ENCODE peak calls at places on chromosome X, in ten cellular contexts. E, P, I, W, D, V, M, N, K and T are unnamed samples. For H3K4me1, the result is how much of the 10 kb centered on the place peaks cover.

GRCh38 chrX:19791562-19791961 is 95.8 kb downstream of the SH3KBP1 start:
- DNase-seq in N (peak), W (no peak), P (peak), I (peak), E (no peak), V (no peak), K (no peak), M (no peak), D (no peak), T (no peak)

GRCh38 chrX:135981010-135981409 is 4.2 kb upstream of the SLC9A6 start:
- DNase-seq in V (no peak), K (no peak), W (no peak), N (no peak), I (no peak), P (no peak), D (no peak), M (no peak), E (no peak), T (no peak)

GRCh38 chrX:100353326-100353725 is 56.7 kb downstream of the PCDH19 start:
- DNase-seq in V (no peak), W (no peak), P (no peak), D (no peak), N (no peak), M (no peak), I (no peak), E (no peak), K (no peak), T (no peak)

GRCh38 chrX:104987063-104987462 is 233.4 kb downstream of the TEX13A start:
- DNase-seq in K (no peak), V (no peak), E (no peak), P (peak), D (peak), I (no peak), W (no peak), N (no peak), M (no peak), T (no peak)

GRCh38 chrX:117788339-117788738 is 328.3 kb downstream of the KLHL13 start:
- DNase-seq in E (no peak), I (no peak), N (no peak), K (peak), D (no peak), V (no peak), M (no peak), W (no peak), P (no peak), T (no peak)

GRCh38 chrX:23904096-23904495 is 3.6 kb downstream of the APOO start:
- DNase-seq in M (no peak), P (no peak), I (peak), N (no peak), K (no peak), D (peak), E (no peak), V (peak), W (peak), T (no peak)

GRCh38 chrX:1582686-1583437 is 8.5 kb upstream of the AKAP17A start:
- DNase-seq in K (no peak), I (no peak), M (no peak), N (peak), P (no peak), E (peak), V (no peak), W (no peak), D (peak), T (no peak)

GRCh38 chrX:73829890-73830466 is 267.0 kb downstream of the CHIC1 start:
- DNase-seq in V (no peak), D (no peak), W (no peak), K (no peak), P (no peak), M (no peak), N (no peak), E (no peak), I (no peak), T (no peak)

GRCh38 chrX:134569306-134569705 is 89.0 kb downstream of the PLAC1 start:
- DNase-seq in D (no peak), N (no peak), I (no peak), W (no peak), K (no peak), M (no peak), V (no peak), P (no peak), E (no peak), T (no peak)
- H3K27ac ChIP-seq in D (no peak), N (no peak), I (no peak), W (no peak), K (no peak), M (no peak), V (no peak), P (no peak), E (no peak), T (no peak)

DNA sequence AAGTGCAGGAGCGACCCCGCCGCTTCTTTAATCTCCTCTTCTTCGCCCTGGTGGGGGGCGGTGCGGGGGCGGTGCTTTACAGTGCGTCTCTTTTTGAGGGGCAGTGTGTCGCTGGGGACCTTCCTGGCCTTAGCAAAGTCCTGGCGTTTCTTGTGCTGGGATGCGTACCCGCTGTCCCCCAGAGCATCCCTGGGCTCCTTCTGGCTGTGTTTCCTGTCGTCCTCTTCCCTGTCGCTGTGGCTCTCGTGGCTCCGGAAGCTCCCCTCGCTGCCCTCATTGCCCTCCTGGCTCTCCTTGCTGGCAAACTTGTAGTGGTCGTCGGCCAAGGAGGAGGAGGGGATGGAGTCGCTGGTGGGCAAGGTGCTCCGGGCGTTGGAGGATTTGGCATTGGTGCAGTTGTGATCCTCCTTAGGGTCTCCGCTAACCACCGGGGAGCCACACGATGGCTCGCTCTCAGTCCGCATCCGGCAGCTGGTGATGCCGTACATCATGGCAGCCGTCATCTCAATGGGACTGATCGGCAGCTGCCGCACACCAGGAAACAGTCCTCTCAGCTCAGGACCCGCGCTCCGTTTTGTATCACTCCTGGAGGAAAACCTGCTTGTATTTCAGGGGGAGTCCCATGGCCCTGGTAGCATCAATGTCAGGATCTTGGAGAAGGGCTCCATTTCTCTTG is 30.4 kb upstream of the TMSB15A start:
- DNase-seq in W (peak), E (no peak), K (peak), M (no peak), V (no peak), N (no peak), D (no peak), I (no peak), P (peak), T (no peak)
- H2AFZ ChIP-seq in W (no peak), E (peak), K (peak), M (peak), V (no peak), N (no peak), D (no peak), I (peak), P (peak), T (no peak)

DNA sequence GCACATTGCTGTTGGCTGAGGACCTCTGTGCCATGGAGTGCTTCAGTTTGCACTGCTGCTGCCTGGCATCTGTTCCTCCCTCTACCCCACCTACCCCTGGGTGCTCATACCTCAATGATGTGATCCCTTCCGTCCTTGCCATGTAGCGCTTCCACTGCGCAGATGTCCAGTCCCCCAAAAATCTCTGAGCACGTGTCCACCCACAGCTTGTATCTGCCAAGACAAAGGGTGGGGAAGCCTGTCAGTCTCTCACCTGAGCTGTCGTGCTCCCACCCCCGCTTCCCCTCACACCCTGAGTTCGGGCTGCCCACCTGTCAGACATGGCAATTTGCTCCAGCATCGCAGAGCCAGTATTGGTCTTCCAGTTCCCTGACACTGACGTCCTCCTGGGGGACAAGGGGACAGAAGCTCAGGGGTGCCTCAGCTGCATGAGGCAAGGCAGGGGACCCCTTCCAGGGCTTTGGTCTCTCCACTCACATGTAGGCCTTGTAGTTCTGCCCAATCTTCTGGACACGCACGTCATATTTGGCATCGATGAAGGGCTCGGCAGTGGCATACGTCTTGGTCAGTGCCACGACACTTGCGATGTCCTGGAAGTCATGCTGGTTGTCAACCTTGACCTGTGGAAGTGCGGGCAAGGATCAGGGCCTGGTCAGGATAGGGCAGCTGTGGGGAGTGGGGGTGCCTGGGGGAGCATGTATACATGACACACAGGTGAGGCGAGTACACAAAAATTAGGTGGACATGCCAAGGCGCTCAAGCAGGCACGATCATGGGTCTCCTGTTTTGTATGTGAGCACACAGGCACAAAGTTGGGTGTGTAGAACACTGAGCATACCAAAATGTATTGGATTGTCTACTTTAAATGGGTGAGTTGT is 6.0 kb upstream of the TIMP1 start:
- DNase-seq in P (no peak), V (no peak), N (no peak), W (no peak), I (no peak), M (no peak), D (no peak), E (no peak), K (no peak), T (no peak)
- H3K4me1 ChIP-seq in P (under half), V (under half), N (under half), W (under half), I (under half), M (under half), D (under half), E (under half), K (under half), T (under half)

GRCh38 chrX:13821740-13822139 is 4.8 kb upstream of the GPM6B start:
- DNase-seq in M (no peak), V (no peak), W (no peak), D (no peak), P (no peak), E (no peak), N (no peak), I (no peak), K (no peak), T (no peak)

GRCh38 chrX:13815664-13816063 is 1.2 kb downstream of the GPM6B start:
- DNase-seq in M (no peak), E (no peak), D (no peak), V (no peak), P (no peak), N (no peak), K (no peak), W (no peak), I (no peak), T (no peak)

DNA sequence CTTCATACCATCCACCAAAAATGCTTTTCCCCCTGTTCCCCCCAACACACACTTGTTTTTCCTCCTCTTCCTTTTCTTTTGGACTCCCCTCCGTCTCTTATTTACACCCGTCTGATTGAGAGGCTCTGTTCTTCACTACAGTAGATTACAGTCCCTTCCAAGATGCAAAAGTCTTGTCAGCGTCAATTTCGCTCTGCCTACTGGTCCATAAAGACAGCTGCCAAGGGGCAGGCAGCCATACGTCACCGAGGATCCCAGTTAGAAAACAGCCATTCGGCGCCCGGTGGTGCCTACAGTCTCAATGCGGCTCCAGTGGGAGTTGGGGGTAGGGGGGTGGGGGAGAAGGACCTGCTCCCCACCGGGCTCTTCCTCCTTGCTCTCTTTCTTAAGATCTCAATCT is at the start of gene GPM6B:
- DNase-seq in V (no peak), E (no peak), N (no peak), K (no peak), I (no peak), M (peak), W (peak), P (no peak), D (no peak), T (no peak)
- H3K27ac ChIP-seq in V (no peak), E (no peak), N (no peak), K (no peak), I (no peak), M (peak), W (peak), P (no peak), D (no peak), T (no peak)